ENCODE peak calls at places on chromosomes 7 and 10, in five cellular contexts. R is T-cell, K is GM06990, P is pons, G is astrocyte of the spinal cord. M is an unnamed sample.

GRCh38 chr10:17923728-17924127 is 28.0 kb upstream of the SLC39A12 start:
- DNase-seq in R (no peak), P (peak), K (no peak), G (peak), M (peak)

GRCh38 chr10:23417254-23417653 is 21.6 kb upstream of the OTUD1 start:
- DNase-seq in R (no peak), P (no peak), K (no peak), G (no peak), M (no peak)

GRCh38 chr7:16915405-16915804 is 33.6 kb upstream of the AGR3 start:
- DNase-seq in G (peak), R (no peak), P (no peak), K (no peak), M (no peak)

GRCh38 chr7:132993377-132994013 is 88.4 kb downstream of the CHCHD3 start:
- DNase-seq in P (no peak), G (no peak), R (no peak), K (no peak), M (no peak)

GRCh38 chr10:117175901-117176534 is 21.3 kb upstream of the KCNK18 start:
- DNase-seq in R (peak), K (no peak), G (peak), P (peak), M (peak)

GRCh38 chr10:106714734-106715368 is 449.7 kb downstream of the SORCS1 start:
- DNase-seq in K (peak), P (peak), G (no peak), R (no peak), M (no peak)

GRCh38 chr7:124088590-124088989 is 55.7 kb upstream of the TMEM229A start:
- DNase-seq in R (no peak), G (no peak), K (no peak), P (no peak), M (no peak)

GRCh38 chr10:70445718-70446485 is 4.4 kb upstream of the NODAL start:
- DNase-seq in G (peak), K (no peak), R (no peak), P (no peak), M (no peak)

GRCh38 chr10:7962592-7962991 is 91.9 kb upstream of the GATA3 start:
- DNase-seq in G (no peak), R (no peak), P (no peak), K (no peak), M (no peak)

GRCh38 chr7:106818736-106819135 is 46.3 kb upstream of the PIK3CG start:
- DNase-seq in G (no peak), P (no peak), K (no peak), R (no peak), M (no peak)

GRCh38 chr7:34451923-34452322 is 206.1 kb upstream of the NPSR1 start:
- DNase-seq in R (no peak), K (no peak), P (no peak), G (peak), M (no peak)

GRCh38 chr7:152025937-152026890 is 740 bp downstream of the GALNT11 start:
- DNase-seq in G (no peak), P (peak), R (no peak), K (no peak), M (peak)

GRCh38 chr7:146285418-146285817 is 168.8 kb downstream of the CNTNAP2 start:
- DNase-seq in G (no peak), P (no peak), K (no peak), R (no peak), M (no peak)

GRCh38 chr7:140390034-140390433 is 8.3 kb downstream of the SLC37A3 start:
- DNase-seq in K (no peak), G (no peak), R (no peak), P (no peak), M (no peak)

GRCh38 chr10:76422769-76423168 is 991.3 kb downstream of the LRMDA start:
- DNase-seq in K (no peak), G (peak), R (no peak), P (no peak), M (no peak)

GRCh38 chr7:25454562-25455031 is 226.3 kb upstream of the NPVF start:
- DNase-seq in K (no peak), P (no peak), G (no peak), R (no peak), M (no peak)

GRCh38 chr10:71257292-71257997 is 45.1 kb downstream of the UNC5B start:
- DNase-seq in G (no peak), R (no peak), P (no peak), K (no peak), M (no peak)

GRCh38 chr7:46930336-46930735 is 651.6 kb downstream of the TNS3 start:
- DNase-seq in P (no peak), G (peak), K (no peak), R (no peak), M (no peak)

GRCh38 chr10:77104459-77104980 is 533.1 kb downstream of the KCNMA1 start:
- DNase-seq in P (no peak), K (no peak), G (peak), R (no peak), M (no peak)

GRCh38 chr10:24240001-24240751 is 31.2 kb downstream of the KIAA1217 start:
- DNase-seq in R (no peak), K (no peak), G (no peak), P (peak), M (no peak)

GRCh38 chr7:147547252-147547897 is 1043.2 kb upstream of the C7orf33 start:
- DNase-seq in P (no peak), R (no peak), G (peak), K (no peak), M (no peak)

GRCh38 chr7:80826520-80827237 is 92.2 kb downstream of the SEMA3C start:
- DNase-seq in P (no peak), K (no peak), G (peak), R (no peak), M (no peak)

GRCh38 chr7:55572378-55573233 is at the start of gene VOPP1:
- DNase-seq in R (peak), K (peak), P (peak), G (peak), M (peak)

GRCh38 chr10:59880976-59881510 is 25.3 kb downstream of the CCDC6 start:
- DNase-seq in R (no peak), P (no peak), G (no peak), K (peak), M (no peak)

GRCh38 chr7:7861211-7861633 is 107.4 kb upstream of the GLCCI1 start:
- DNase-seq in P (no peak), K (no peak), R (no peak), G (peak), M (no peak)

GRCh38 chr7:8197994-8198698 is 63.8 kb downstream of the ICA1 start:
- DNase-seq in G (no peak), K (no peak), R (peak), P (no peak), M (no peak)

GRCh38 chr10:96306516-96306915 is 2.3 kb downstream of the DNTT start:
- DNase-seq in R (peak), G (no peak), P (peak), K (no peak), M (peak)

GRCh38 chr10:97117372-97117771 is 68.4 kb downstream of the SLIT1 start:
- DNase-seq in K (no peak), R (no peak), P (no peak), G (no peak), M (no peak)

GRCh38 chr7:73811760-73812168 is 19.0 kb upstream of the CLDN4 start:
- DNase-seq in K (peak), G (peak), R (peak), P (peak), M (peak)

GRCh38 chr10:90674927-90675326 is 182.9 kb downstream of the HTR7 start:
- DNase-seq in K (no peak), R (no peak), G (peak), P (no peak), M (no peak)

GRCh38 chr10:102775973-102776669 is 32.4 kb downstream of the WBP1L start:
- DNase-seq in P (peak), G (peak), K (no peak), R (no peak), M (no peak)

GRCh38 chr7:137579913-137580640 is 236.5 kb upstream of the PTN start:
- DNase-seq in G (peak), P (no peak), R (no peak), K (no peak), M (no peak)

GRCh38 chr10:104197364-104197763 is 34.8 kb downstream of the CFAP43 start:
- DNase-seq in K (no peak), R (no peak), G (no peak), P (no peak), M (no peak)

GRCh38 chr7:71404701-71405345 is 272.9 kb downstream of the GALNT17 start:
- DNase-seq in P (no peak), G (no peak), K (no peak), R (no peak), M (peak)

GRCh38 chr7:78368781-78369180 is 570.2 kb downstream of the PHTF2 start:
- DNase-seq in P (no peak), G (no peak), R (no peak), K (no peak), M (no peak)

GRCh38 chr10:59096631-59097030 is 79.8 kb upstream of the PHYHIPL start:
- DNase-seq in R (no peak), K (no peak), P (peak), G (no peak), M (no peak)

M was measured in G401.